ENCODE peak calls at places on chromosomes 7 and 10, in five cellular contexts. P, M, T, I and E are unnamed samples.

GRCh38 chr10:8616166-8616565 is 561.7 kb downstream of the GATA3 start:
- DNase-seq in P (no peak), M (peak), T (peak), I (no peak), E (no peak)

GRCh38 chr10:43305881-43306280 is 39.0 kb upstream of the RASGEF1A start:
- DNase-seq in P (no peak), M (no peak), T (no peak), I (no peak), E (no peak)

GRCh38 chr7:28961972-28962371 is 3.8 kb upstream of the TRIL start:
- DNase-seq in P (no peak), M (no peak), T (no peak), I (no peak), E (no peak)

GRCh38 chr10:104090597-104090996 is 4.9 kb upstream of the COL17A1 start:
- DNase-seq in P (no peak), M (no peak), T (no peak), I (no peak), E (no peak)

GRCh38 chr10:102381983-102382382 is 13.5 kb upstream of the NFKB2 start:
- DNase-seq in P (no peak), M (no peak), T (no peak), I (no peak), E (no peak)

GRCh38 chr10:122163182-122164027 is 107.7 kb upstream of the BTBD16 start:
- DNase-seq in P (no peak), M (no peak), T (no peak), I (no peak), E (no peak)

GRCh38 chr10:123636598-123637325 is 29.4 kb upstream of the GPR26 start:
- DNase-seq in P (no peak), M (no peak), T (no peak), I (no peak), E (no peak)

GRCh38 chr10:130191380-130191779 is 55.2 kb downstream of the GLRX3 start:
- DNase-seq in P (no peak), M (no peak), T (no peak), I (peak), E (no peak)

GRCh38 chr10:130432850-130433249 is 296.7 kb downstream of the GLRX3 start:
- DNase-seq in P (no peak), M (no peak), T (no peak), I (no peak), E (no peak)

GRCh38 chr10:15735766-15736165 is 16.0 kb upstream of the ITGA8 start:
- DNase-seq in P (no peak), M (no peak), T (no peak), I (no peak), E (no peak)

GRCh38 chr10:96912405-96912804 is 80.3 kb downstream of the LCOR start:
- DNase-seq in P (no peak), M (no peak), T (no peak), I (no peak), E (no peak)

GRCh38 chr10:60767424-60767823 is 10.9 kb upstream of the CDK1 start:
- DNase-seq in P (no peak), M (no peak), T (no peak), I (no peak), E (no peak)